ENCODE peak calls at places on chromosomes 12 and 14, in five cellular contexts. One of them, this sample, is unnamed.

GRCh38 chr14:52738409-52738808 is 8.4 kb downstream of the STYX start:
- DNase-seq in SK-N-SH: no peak
- DNase-seq in HCT116: no peak
- DNase-seq in GM12878: no peak
- DNase-seq in HepG2: no peak
- DNase-seq in this sample: peak

GRCh38 chr14:69090187-69090789 is 62.6 kb downstream of the DCAF5 start:
- DNase-seq in GM12878: no peak
- DNase-seq in HCT116: peak
- DNase-seq in SK-N-SH: peak
- DNase-seq in HepG2: peak
- DNase-seq in this sample: peak

GRCh38 chr12:64320611-64321010 is 69.9 kb downstream of the C12orf56 start:
- DNase-seq in SK-N-SH: no peak
- DNase-seq in GM12878: no peak
- DNase-seq in HCT116: no peak
- DNase-seq in HepG2: no peak
- DNase-seq in this sample: no peak

GRCh38 chr12:130521375-130522124 is 183.9 kb downstream of the PIWIL1 start:
- DNase-seq in HepG2: no peak
- DNase-seq in GM12878: no peak
- DNase-seq in HCT116: no peak
- DNase-seq in SK-N-SH: no peak
- DNase-seq in this sample: no peak

GRCh38 chr14:52950898-52951729 is at the start of gene FERMT2:
- DNase-seq in GM12878: no peak
- DNase-seq in HepG2: peak
- DNase-seq in HCT116: peak
- DNase-seq in SK-N-SH: peak
- DNase-seq in this sample: peak

GRCh38 chr14:97276573-97276972 is 479.4 kb downstream of the VRK1 start:
- DNase-seq in HCT116: no peak
- DNase-seq in SK-N-SH: no peak
- DNase-seq in HepG2: no peak
- DNase-seq in GM12878: no peak
- DNase-seq in this sample: no peak

GRCh38 chr12:49064767-49065152 is 4.2 kb upstream of the KMT2D start:
- DNase-seq in GM12878: no peak
- DNase-seq in HepG2: no peak
- DNase-seq in HCT116: no peak
- DNase-seq in SK-N-SH: no peak
- DNase-seq in this sample: no peak

GRCh38 chr14:95061317-95062093 is 95.8 kb downstream of the DICER1 start:
- DNase-seq in GM12878: no peak
- DNase-seq in HepG2: no peak
- DNase-seq in HCT116: no peak
- DNase-seq in SK-N-SH: no peak
- DNase-seq in this sample: no peak

GRCh38 chr14:59268011-59268410 is 79.5 kb downstream of the DAAM1 start:
- DNase-seq in SK-N-SH: no peak
- DNase-seq in HCT116: no peak
- DNase-seq in HepG2: no peak
- DNase-seq in GM12878: no peak
- DNase-seq in this sample: no peak

DNA sequence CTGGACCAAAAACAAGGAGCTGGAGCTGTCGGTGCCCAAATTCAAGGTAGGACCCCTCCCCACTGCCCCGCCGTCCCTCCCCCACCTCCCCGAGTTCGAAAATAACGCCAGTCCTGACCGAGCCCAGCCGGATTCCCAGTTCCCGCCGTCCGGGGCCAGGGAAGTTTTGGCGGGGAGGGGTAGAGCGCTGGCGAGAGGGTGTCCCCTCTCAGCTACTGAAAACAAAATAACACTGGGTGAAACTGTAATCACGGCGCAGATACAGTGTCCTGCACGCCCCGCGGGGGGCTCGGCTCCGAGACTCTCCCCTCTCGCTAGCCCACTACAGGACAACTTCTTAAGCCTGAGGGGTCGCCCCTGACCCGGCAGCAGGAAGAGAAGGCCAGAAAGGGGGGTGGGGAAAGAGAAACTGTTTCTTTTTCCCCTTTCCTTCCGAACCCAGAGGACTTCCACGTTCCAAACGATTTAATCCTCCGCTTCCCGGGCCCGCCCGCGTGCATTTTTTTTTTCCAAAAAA is 1.4 kb downstream of the SETD1B start:
- DNase-seq in SK-N-SH: peak
- DNase-seq in HCT116: no peak
- DNase-seq in HepG2: no peak
- DNase-seq in GM12878: no peak
- DNase-seq in this sample: no peak
- TF ChIP-seq YY1 in SK-N-SH: no peak
- TF ChIP-seq YY1 in HCT116: no peak
- TF ChIP-seq YY1 in HepG2: no peak
- TF ChIP-seq YY1 in GM12878: no peak
- TF ChIP-seq YY1 in this sample: no peak

DNA sequence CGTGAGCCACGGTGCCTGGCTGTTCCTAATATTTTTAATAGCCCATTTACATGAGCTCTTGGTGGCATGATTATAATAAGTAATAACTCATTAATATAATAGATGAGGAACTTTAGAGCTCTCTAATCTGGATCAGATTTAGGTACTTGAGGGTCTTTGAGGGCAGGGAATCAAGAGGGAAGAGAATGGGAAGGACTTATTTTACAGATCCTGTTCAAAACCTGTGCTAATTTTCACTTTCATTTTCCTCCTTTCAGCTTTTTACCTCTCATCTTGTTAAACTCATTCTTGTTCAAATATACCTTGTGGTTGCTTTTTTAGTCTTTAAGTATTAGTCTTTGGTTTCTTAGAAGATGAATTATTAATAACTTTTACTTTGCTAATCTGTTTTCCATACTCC is 5.6 kb downstream of the NECAP1 start:
- DNase-seq in GM12878: no peak
- DNase-seq in SK-N-SH: no peak
- DNase-seq in HepG2: no peak
- DNase-seq in HCT116: no peak
- DNase-seq in this sample: no peak
- TF ChIP-seq REST in GM12878: no peak
- TF ChIP-seq REST in SK-N-SH: no peak
- TF ChIP-seq REST in HepG2: no peak
- TF ChIP-seq REST in HCT116: no peak
- TF ChIP-seq REST in this sample: no peak

GRCh38 chr14:22334627-22335026 is 254.4 kb downstream of the DAD1 start:
- DNase-seq in HepG2: no peak
- DNase-seq in SK-N-SH: no peak
- DNase-seq in GM12878: no peak
- DNase-seq in HCT116: no peak
- DNase-seq in this sample: no peak

GRCh38 chr14:22332671-22333407 is 256.2 kb downstream of the DAD1 start:
- DNase-seq in HepG2: peak
- DNase-seq in SK-N-SH: no peak
- DNase-seq in GM12878: no peak
- DNase-seq in HCT116: no peak
- DNase-seq in this sample: no peak

GRCh38 chr14:22334275-22334577 is 254.8 kb downstream of the DAD1 start:
- DNase-seq in HepG2: no peak
- DNase-seq in HCT116: no peak
- DNase-seq in GM12878: no peak
- DNase-seq in SK-N-SH: no peak
- DNase-seq in this sample: no peak

GRCh38 chr14:22336031-22336430 is 253.0 kb downstream of the DAD1 start:
- DNase-seq in GM12878: no peak
- DNase-seq in SK-N-SH: no peak
- DNase-seq in HepG2: peak
- DNase-seq in HCT116: no peak
- DNase-seq in this sample: no peak

GRCh38 chr14:22333408-22334274 is 255.4 kb downstream of the DAD1 start:
- DNase-seq in HepG2: peak
- DNase-seq in GM12878: no peak
- DNase-seq in SK-N-SH: no peak
- DNase-seq in HCT116: peak
- DNase-seq in this sample: peak
- TF ChIP-seq YY1 in HepG2: no peak
- TF ChIP-seq YY1 in GM12878: no peak
- TF ChIP-seq YY1 in SK-N-SH: no peak
- TF ChIP-seq YY1 in HCT116: no peak
- TF ChIP-seq YY1 in this sample: no peak

DNA sequence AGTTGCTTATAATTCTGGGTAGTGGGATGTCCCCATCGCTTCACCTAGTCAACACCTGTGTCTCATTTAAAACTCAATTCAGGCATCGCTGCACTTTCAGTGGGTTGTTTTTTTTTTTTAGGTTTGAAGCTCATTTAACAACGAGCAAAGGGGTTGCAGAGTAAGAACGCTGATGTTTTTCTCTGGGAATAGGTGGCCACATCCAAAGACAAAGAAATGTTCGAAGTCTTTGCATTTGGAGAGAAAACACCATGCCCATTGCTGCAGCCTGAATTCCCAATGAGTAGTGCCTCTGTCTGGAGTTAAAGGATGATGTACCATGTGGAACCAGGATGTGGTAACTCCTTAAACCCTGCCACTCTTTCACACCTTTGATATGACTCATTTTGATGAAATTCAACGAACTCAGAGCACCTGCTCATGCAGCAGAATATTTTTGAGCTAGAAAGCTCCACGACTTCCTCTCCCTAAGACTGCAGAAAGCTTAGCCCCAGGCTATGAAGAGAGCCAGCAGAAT is 35.1 kb upstream of the BATF start:
- DNase-seq in HepG2: no peak
- DNase-seq in GM12878: peak
- DNase-seq in SK-N-SH: no peak
- DNase-seq in HCT116: no peak
- DNase-seq in this sample: no peak
- TF ChIP-seq REST in HepG2: no peak
- TF ChIP-seq REST in GM12878: no peak
- TF ChIP-seq REST in SK-N-SH: no peak
- TF ChIP-seq REST in HCT116: no peak
- TF ChIP-seq REST in this sample: no peak